ENCODE peak calls at places on chromosomes 5 and 9, in five cellular contexts. One of them, this sample, is unnamed.

GRCh38 chr5:158051036-158051435 is 192.1 kb upstream of the CLINT1 start:
- DNase-seq in trophoblast cell: no peak
- DNase-seq in H1: no peak
- DNase-seq in neuronal stem cell: no peak
- DNase-seq in mesenchymal stem cell: no peak
- DNase-seq in this sample: no peak

GRCh38 chr5:122126177-122126701 is 3.1 kb upstream of the ZNF474 start:
- DNase-seq in H1: no peak
- DNase-seq in trophoblast cell: no peak
- DNase-seq in mesenchymal stem cell: peak
- DNase-seq in neuronal stem cell: no peak
- DNase-seq in this sample: no peak

GRCh38 chr9:4985376-4986266 is 549 bp downstream of the JAK2 start:
- DNase-seq in trophoblast cell: peak
- DNase-seq in mesenchymal stem cell: peak
- DNase-seq in H1: no peak
- DNase-seq in neuronal stem cell: peak
- DNase-seq in this sample: peak

GRCh38 chr9:126471084-126471611 is 142.6 kb upstream of the LMX1B start:
- DNase-seq in trophoblast cell: peak
- DNase-seq in mesenchymal stem cell: peak
- DNase-seq in H1: no peak
- DNase-seq in neuronal stem cell: no peak
- DNase-seq in this sample: no peak

GRCh38 chr5:39376293-39376714 is 12.0 kb upstream of the C9 start:
- DNase-seq in trophoblast cell: peak
- DNase-seq in mesenchymal stem cell: peak
- DNase-seq in neuronal stem cell: peak
- DNase-seq in H1: no peak
- DNase-seq in this sample: peak

GRCh38 chr9:130661461-130662098 is 2.8 kb upstream of the PRDM12 start:
- DNase-seq in trophoblast cell: no peak
- DNase-seq in mesenchymal stem cell: peak
- DNase-seq in H1: no peak
- DNase-seq in neuronal stem cell: no peak
- DNase-seq in this sample: peak

GRCh38 chr9:96875460-96876142 is 21.3 kb upstream of the ZNF782 start:
- DNase-seq in neuronal stem cell: peak
- DNase-seq in mesenchymal stem cell: peak
- DNase-seq in trophoblast cell: peak
- DNase-seq in H1: peak
- DNase-seq in this sample: peak

GRCh38 chr5:61330879-61331406 is 1.1 kb upstream of the ZSWIM6 start:
- DNase-seq in trophoblast cell: peak
- DNase-seq in neuronal stem cell: peak
- DNase-seq in H1: no peak
- DNase-seq in mesenchymal stem cell: peak
- DNase-seq in this sample: peak

GRCh38 chr5:146091881-146092280 is 13.5 kb downstream of the PLAC8L1 start:
- DNase-seq in H1: no peak
- DNase-seq in mesenchymal stem cell: no peak
- DNase-seq in neuronal stem cell: no peak
- DNase-seq in trophoblast cell: no peak
- DNase-seq in this sample: no peak

GRCh38 chr5:134738963-134739661 is 764 bp downstream of the CAMLG start:
- DNase-seq in neuronal stem cell: peak
- DNase-seq in H1: no peak
- DNase-seq in mesenchymal stem cell: peak
- DNase-seq in trophoblast cell: peak
- DNase-seq in this sample: peak

GRCh38 chr5:33679791-33680190 is 212.0 kb downstream of the ADAMTS12 start:
- DNase-seq in neuronal stem cell: no peak
- DNase-seq in trophoblast cell: no peak
- DNase-seq in mesenchymal stem cell: peak
- DNase-seq in H1: no peak
- DNase-seq in this sample: no peak

GRCh38 chr9:129040113-129040643 is 3.8 kb downstream of the MIGA2 start:
- DNase-seq in trophoblast cell: no peak
- DNase-seq in neuronal stem cell: no peak
- DNase-seq in H1: no peak
- DNase-seq in mesenchymal stem cell: no peak
- DNase-seq in this sample: no peak

GRCh38 chr9:132077881-132078280 is 1.8 kb downstream of the MED27 start:
- DNase-seq in trophoblast cell: no peak
- DNase-seq in mesenchymal stem cell: no peak
- DNase-seq in H1: no peak
- DNase-seq in neuronal stem cell: no peak
- DNase-seq in this sample: no peak

GRCh38 chr9:137634016-137634415 is 15.2 kb downstream of the EHMT1 start:
- DNase-seq in trophoblast cell: no peak
- DNase-seq in mesenchymal stem cell: no peak
- DNase-seq in neuronal stem cell: no peak
- DNase-seq in H1: no peak
- DNase-seq in this sample: no peak

GRCh38 chr5:179841621-179842020 is 17.0 kb downstream of the MRNIP start:
- DNase-seq in neuronal stem cell: no peak
- DNase-seq in trophoblast cell: no peak
- DNase-seq in H1: no peak
- DNase-seq in mesenchymal stem cell: no peak
- DNase-seq in this sample: no peak

GRCh38 chr9:32928145-32928763 is 73.2 kb downstream of the APTX start:
- DNase-seq in H1: no peak
- DNase-seq in mesenchymal stem cell: no peak
- DNase-seq in neuronal stem cell: no peak
- DNase-seq in trophoblast cell: peak
- DNase-seq in this sample: no peak

GRCh38 chr5:14066326-14066725 is 76.8 kb upstream of the TRIO start:
- DNase-seq in neuronal stem cell: no peak
- DNase-seq in mesenchymal stem cell: no peak
- DNase-seq in H1: no peak
- DNase-seq in trophoblast cell: no peak
- DNase-seq in this sample: no peak

GRCh38 chr9:4508907-4509589 is 18.8 kb downstream of the SLC1A1 start:
- DNase-seq in neuronal stem cell: no peak
- DNase-seq in mesenchymal stem cell: peak
- DNase-seq in trophoblast cell: no peak
- DNase-seq in H1: no peak
- DNase-seq in this sample: no peak

GRCh38 chr9:91126761-91127420 is 234.8 kb downstream of the AUH start:
- DNase-seq in trophoblast cell: peak
- DNase-seq in H1: no peak
- DNase-seq in neuronal stem cell: no peak
- DNase-seq in mesenchymal stem cell: peak
- DNase-seq in this sample: no peak

GRCh38 chr9:132018957-132019405 is 60.7 kb downstream of the MED27 start:
- DNase-seq in mesenchymal stem cell: no peak
- DNase-seq in neuronal stem cell: no peak
- DNase-seq in trophoblast cell: no peak
- DNase-seq in H1: no peak
- DNase-seq in this sample: no peak

GRCh38 chr5:54904425-54904824 is 81.0 kb downstream of the ESM1 start:
- DNase-seq in H1: no peak
- DNase-seq in trophoblast cell: peak
- DNase-seq in mesenchymal stem cell: peak
- DNase-seq in neuronal stem cell: peak
- DNase-seq in this sample: peak

GRCh38 chr9:116594552-116594951 is 92.6 kb upstream of the TRIM32 start:
- DNase-seq in neuronal stem cell: no peak
- DNase-seq in mesenchymal stem cell: peak
- DNase-seq in H1: no peak
- DNase-seq in trophoblast cell: peak
- DNase-seq in this sample: no peak

GRCh38 chr5:90221947-90222346 is 187.6 kb downstream of the CETN3 start:
- DNase-seq in neuronal stem cell: no peak
- DNase-seq in H1: no peak
- DNase-seq in mesenchymal stem cell: peak
- DNase-seq in trophoblast cell: peak
- DNase-seq in this sample: no peak

GRCh38 chr5:174327317-174327864 is 281.9 kb downstream of the NSG2 start:
- DNase-seq in mesenchymal stem cell: peak
- DNase-seq in H1: peak
- DNase-seq in neuronal stem cell: peak
- DNase-seq in trophoblast cell: peak
- DNase-seq in this sample: peak

GRCh38 chr5:115661156-115661555 is 35.3 kb upstream of the TMED7 start:
- DNase-seq in mesenchymal stem cell: no peak
- DNase-seq in H1: no peak
- DNase-seq in trophoblast cell: no peak
- DNase-seq in neuronal stem cell: no peak
- DNase-seq in this sample: no peak

GRCh38 chr9:73683862-73684591 is 532.4 kb downstream of the ANXA1 start:
- DNase-seq in neuronal stem cell: peak
- DNase-seq in trophoblast cell: peak
- DNase-seq in mesenchymal stem cell: peak
- DNase-seq in H1: peak
- DNase-seq in this sample: peak

GRCh38 chr5:61182449-61182848 is 20.2 kb upstream of the SMIM15 start:
- DNase-seq in neuronal stem cell: no peak
- DNase-seq in trophoblast cell: no peak
- DNase-seq in mesenchymal stem cell: peak
- DNase-seq in H1: no peak
- DNase-seq in this sample: no peak

GRCh38 chr5:168723037-168723436 is 143.9 kb upstream of the PANK3 start:
- DNase-seq in H1: no peak
- DNase-seq in mesenchymal stem cell: no peak
- DNase-seq in trophoblast cell: no peak
- DNase-seq in neuronal stem cell: no peak
- DNase-seq in this sample: no peak
- H2BK12ac ChIP-seq in H1: no peak
- H2BK12ac ChIP-seq in mesenchymal stem cell: no peak
- H2BK12ac ChIP-seq in trophoblast cell: no peak
- H2BK12ac ChIP-seq in neuronal stem cell: no peak
- H2BK12ac ChIP-seq in this sample: no peak

GRCh38 chr5:83095163-83095972 is 18.0 kb downstream of the XRCC4 start:
- DNase-seq in neuronal stem cell: no peak
- DNase-seq in mesenchymal stem cell: no peak
- DNase-seq in H1: no peak
- DNase-seq in trophoblast cell: no peak
- DNase-seq in this sample: no peak
- H3K27ac ChIP-seq in neuronal stem cell: no peak
- H3K27ac ChIP-seq in mesenchymal stem cell: no peak
- H3K27ac ChIP-seq in H1: no peak
- H3K27ac ChIP-seq in trophoblast cell: peak
- H3K27ac ChIP-seq in this sample: no peak

GRCh38 chr5:149804478-149805450 is 74.7 kb downstream of the PPARGC1B start:
- DNase-seq in trophoblast cell: no peak
- DNase-seq in H1: no peak
- DNase-seq in mesenchymal stem cell: no peak
- DNase-seq in neuronal stem cell: no peak
- DNase-seq in this sample: no peak

GRCh38 chr5:149802008-149802407 is 71.9 kb downstream of the PPARGC1B start:
- DNase-seq in neuronal stem cell: no peak
- DNase-seq in H1: no peak
- DNase-seq in trophoblast cell: no peak
- DNase-seq in mesenchymal stem cell: no peak
- DNase-seq in this sample: no peak

GRCh38 chr5:149803641-149804468 is 73.7 kb downstream of the PPARGC1B start:
- DNase-seq in H1: no peak
- DNase-seq in trophoblast cell: no peak
- DNase-seq in mesenchymal stem cell: peak
- DNase-seq in neuronal stem cell: no peak
- DNase-seq in this sample: no peak

GRCh38 chr5:149801307-149801985 is 71.3 kb downstream of the PPARGC1B start:
- DNase-seq in neuronal stem cell: no peak
- DNase-seq in H1: no peak
- DNase-seq in trophoblast cell: no peak
- DNase-seq in mesenchymal stem cell: no peak
- DNase-seq in this sample: no peak

GRCh38 chr5:149803153-149803552 is 73.0 kb downstream of the PPARGC1B start:
- DNase-seq in mesenchymal stem cell: no peak
- DNase-seq in H1: no peak
- DNase-seq in neuronal stem cell: no peak
- DNase-seq in trophoblast cell: no peak
- DNase-seq in this sample: no peak
- H2BK12ac ChIP-seq in mesenchymal stem cell: peak
- H2BK12ac ChIP-seq in H1: no peak
- H2BK12ac ChIP-seq in neuronal stem cell: no peak
- H2BK12ac ChIP-seq in trophoblast cell: no peak
- H2BK12ac ChIP-seq in this sample: no peak

GRCh38 chr5:133230823-133231578 is 179.2 kb downstream of the HSPA4 start:
- DNase-seq in trophoblast cell: no peak
- DNase-seq in mesenchymal stem cell: no peak
- DNase-seq in H1: no peak
- DNase-seq in neuronal stem cell: no peak
- DNase-seq in this sample: no peak
- H3K27ac ChIP-seq in trophoblast cell: no peak
- H3K27ac ChIP-seq in mesenchymal stem cell: no peak
- H3K27ac ChIP-seq in H1: no peak
- H3K27ac ChIP-seq in neuronal stem cell: no peak
- H3K27ac ChIP-seq in this sample: no peak

DNA sequence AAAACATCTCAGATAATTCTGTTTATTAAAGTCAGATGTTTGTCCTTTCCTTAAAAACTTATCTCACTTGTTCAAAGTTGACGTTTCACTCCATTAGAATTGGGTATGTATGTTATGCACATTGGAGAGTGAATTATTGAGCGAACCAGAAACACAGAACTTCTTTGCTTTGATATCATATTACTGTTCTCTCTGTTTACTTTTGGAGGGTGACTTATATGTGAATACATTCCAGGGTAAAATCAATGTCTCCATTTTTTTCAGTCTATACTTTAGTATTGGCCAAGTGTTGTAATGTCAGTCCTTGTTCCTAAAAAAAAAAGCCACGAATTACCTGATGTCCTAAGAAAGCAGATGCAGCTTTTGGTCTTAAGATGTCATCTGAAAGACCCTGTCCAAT is 307.4 kb downstream of the CSNK1G3 start:
- DNase-seq in neuronal stem cell: no peak
- DNase-seq in H1: no peak
- DNase-seq in trophoblast cell: peak
- DNase-seq in mesenchymal stem cell: no peak
- DNase-seq in this sample: no peak
- H2BK12ac ChIP-seq in neuronal stem cell: no peak
- H2BK12ac ChIP-seq in H1: no peak
- H2BK12ac ChIP-seq in trophoblast cell: no peak
- H2BK12ac ChIP-seq in mesenchymal stem cell: no peak
- H2BK12ac ChIP-seq in this sample: no peak

DNA sequence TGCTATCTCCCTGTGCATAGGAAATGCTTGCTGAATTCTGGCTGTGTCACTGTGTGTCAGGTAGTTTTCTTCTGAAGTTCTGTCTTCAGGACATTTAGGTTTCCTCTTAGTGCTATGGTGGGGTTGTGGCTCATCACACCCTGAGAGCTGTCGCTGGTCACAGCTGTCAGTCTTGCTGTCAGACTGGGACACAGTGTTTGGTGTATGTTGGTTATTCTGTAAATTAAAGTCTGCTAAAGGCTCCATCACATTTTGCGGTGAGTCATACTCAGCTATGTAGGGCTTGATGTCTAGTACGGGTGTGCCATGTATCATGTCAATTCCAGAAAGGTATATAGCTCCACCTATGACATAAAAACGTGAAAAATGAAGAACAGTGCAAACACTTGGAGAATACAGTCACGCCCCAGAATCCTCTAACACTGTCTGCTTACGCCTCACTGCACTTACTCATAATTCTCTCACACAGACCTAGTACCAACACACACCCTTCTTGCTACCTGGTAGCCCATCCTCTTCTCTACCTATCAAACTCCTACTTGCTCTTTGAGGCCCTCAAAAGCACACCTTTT is 11.9 kb downstream of the TRMO start:
- DNase-seq in neuronal stem cell: no peak
- DNase-seq in H1: no peak
- DNase-seq in mesenchymal stem cell: no peak
- DNase-seq in trophoblast cell: peak
- DNase-seq in this sample: no peak
- H3K27ac ChIP-seq in neuronal stem cell: no peak
- H3K27ac ChIP-seq in H1: no peak
- H3K27ac ChIP-seq in mesenchymal stem cell: no peak
- H3K27ac ChIP-seq in trophoblast cell: no peak
- H3K27ac ChIP-seq in this sample: no peak